ENCODE peak calls at places on chromosomes 3 and 15, in four cellular contexts. One of them, this sample, is unnamed.

GRCh38 chr3:72727207-72727606 is 121.0 kb downstream of the SHQ1 start:
- DNase-seq in IMR-90: no peak
- DNase-seq in H1: no peak
- DNase-seq in H9: no peak
- DNase-seq in this sample: no peak

GRCh38 chr3:20054549-20054987 is 14.3 kb downstream of the KAT2B start:
- DNase-seq in IMR-90: peak
- DNase-seq in H9: no peak
- DNase-seq in H1: no peak
- DNase-seq in this sample: no peak

GRCh38 chr3:53346514-53346913 is 829 bp downstream of the DCP1A start:
- DNase-seq in H1: no peak
- DNase-seq in IMR-90: no peak
- DNase-seq in H9: no peak
- DNase-seq in this sample: peak

GRCh38 chr3:156739976-156740375 is 65.6 kb downstream of the TIPARP start:
- DNase-seq in IMR-90: no peak
- DNase-seq in H1: no peak
- DNase-seq in H9: no peak
- DNase-seq in this sample: peak

GRCh38 chr3:116083686-116084085 is 361.6 kb downstream of the LSAMP start:
- DNase-seq in H9: no peak
- DNase-seq in H1: no peak
- DNase-seq in IMR-90: peak
- DNase-seq in this sample: no peak

GRCh38 chr3:43879166-43879565 is 188.4 kb downstream of the ABHD5 start:
- DNase-seq in H1: no peak
- DNase-seq in IMR-90: no peak
- DNase-seq in H9: peak
- DNase-seq in this sample: peak

GRCh38 chr15:40310001-40310959 is 2.5 kb upstream of the PLCB2 start:
- DNase-seq in IMR-90: peak
- DNase-seq in H9: peak
- DNase-seq in H1: no peak
- DNase-seq in this sample: peak

GRCh38 chr3:101720851-101721649 is 3.4 kb upstream of the CEP97 start:
- DNase-seq in H9: no peak
- DNase-seq in IMR-90: peak
- DNase-seq in H1: no peak
- DNase-seq in this sample: no peak

GRCh38 chr3:21673393-21673792 is 77.6 kb downstream of the ZNF385D start:
- DNase-seq in H1: no peak
- DNase-seq in H9: no peak
- DNase-seq in IMR-90: no peak
- DNase-seq in this sample: no peak

GRCh38 chr15:45550436-45550835 is 27.9 kb upstream of the SLC30A4 start:
- DNase-seq in H9: no peak
- DNase-seq in IMR-90: peak
- DNase-seq in H1: no peak
- DNase-seq in this sample: no peak
- H4K5ac ChIP-seq in H9: no peak
- H4K5ac ChIP-seq in IMR-90: no peak
- H4K5ac ChIP-seq in H1: no peak
- H4K5ac ChIP-seq in this sample: no peak

GRCh38 chr3:89367166-89367565 is 259.7 kb downstream of the EPHA3 start:
- DNase-seq in H1: no peak
- DNase-seq in H9: no peak
- DNase-seq in IMR-90: no peak
- DNase-seq in this sample: no peak
- H4K5ac ChIP-seq in H1: no peak
- H4K5ac ChIP-seq in H9: no peak
- H4K5ac ChIP-seq in IMR-90: no peak
- H4K5ac ChIP-seq in this sample: no peak

DNA sequence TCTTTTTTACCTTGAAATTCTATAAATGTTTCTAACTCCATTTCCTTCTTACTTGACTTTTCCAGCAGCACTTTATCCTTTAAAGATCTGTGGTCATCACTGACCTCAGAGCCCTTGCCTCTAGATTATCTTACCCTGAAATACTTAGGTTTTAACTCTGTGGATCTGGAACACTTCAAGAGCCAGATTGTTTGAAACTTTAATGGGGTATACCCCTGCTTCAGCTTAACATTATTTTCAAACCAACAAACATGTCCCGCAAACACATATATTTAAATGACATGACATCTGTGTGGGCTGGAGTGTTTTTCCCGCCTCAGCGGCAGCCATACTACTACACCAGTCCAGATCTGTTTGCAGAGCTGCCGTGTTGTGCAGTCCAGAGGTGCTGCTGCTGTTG is 252.0 kb upstream of the TPM1 start:
- DNase-seq in IMR-90: no peak
- DNase-seq in H1: no peak
- DNase-seq in H9: no peak
- DNase-seq in this sample: no peak
- H4K5ac ChIP-seq in IMR-90: no peak
- H4K5ac ChIP-seq in H1: no peak
- H4K5ac ChIP-seq in H9: no peak
- H4K5ac ChIP-seq in this sample: no peak

GRCh38 chr15:63073497-63074172 is 31.1 kb downstream of the TPM1 start:
- DNase-seq in H9: no peak
- DNase-seq in IMR-90: no peak
- DNase-seq in H1: no peak
- DNase-seq in this sample: no peak
- H4K5ac ChIP-seq in H9: no peak
- H4K5ac ChIP-seq in IMR-90: no peak
- H4K5ac ChIP-seq in H1: no peak
- H4K5ac ChIP-seq in this sample: no peak

GRCh38 chr15:80325206-80325605 is 73.2 kb upstream of the CTXND1 start:
- DNase-seq in IMR-90: no peak
- DNase-seq in H1: no peak
- DNase-seq in H9: no peak
- DNase-seq in this sample: no peak

GRCh38 chr15:80328496-80328895 is 75.7 kb upstream of the ARNT2 start:
- DNase-seq in H1: no peak
- DNase-seq in H9: no peak
- DNase-seq in IMR-90: no peak
- DNase-seq in this sample: no peak

GRCh38 chr15:80317389-80318169 is 65.6 kb upstream of the CTXND1 start:
- DNase-seq in IMR-90: peak
- DNase-seq in H9: no peak
- DNase-seq in H1: no peak
- DNase-seq in this sample: peak

GRCh38 chr15:80323285-80323684 is 71.3 kb upstream of the CTXND1 start:
- DNase-seq in IMR-90: no peak
- DNase-seq in H1: no peak
- DNase-seq in H9: no peak
- DNase-seq in this sample: no peak
- H4K5ac ChIP-seq in IMR-90: no peak
- H4K5ac ChIP-seq in H1: no peak
- H4K5ac ChIP-seq in H9: no peak
- H4K5ac ChIP-seq in this sample: no peak

GRCh38 chr15:90463381-90463780 is 66.3 kb upstream of the CRTC3 start:
- DNase-seq in IMR-90: peak
- DNase-seq in H9: no peak
- DNase-seq in H1: no peak
- DNase-seq in this sample: no peak

GRCh38 chr15:90469723-90470122 is 60.0 kb upstream of the CRTC3 start:
- DNase-seq in H1: no peak
- DNase-seq in H9: no peak
- DNase-seq in IMR-90: no peak
- DNase-seq in this sample: no peak

GRCh38 chr15:90470453-90470852 is 59.3 kb upstream of the CRTC3 start:
- DNase-seq in IMR-90: no peak
- DNase-seq in H1: no peak
- DNase-seq in H9: no peak
- DNase-seq in this sample: no peak

GRCh38 chr15:90465140-90465929 is 64.4 kb upstream of the CRTC3 start:
- DNase-seq in H1: no peak
- DNase-seq in H9: no peak
- DNase-seq in IMR-90: peak
- DNase-seq in this sample: no peak

DNA sequence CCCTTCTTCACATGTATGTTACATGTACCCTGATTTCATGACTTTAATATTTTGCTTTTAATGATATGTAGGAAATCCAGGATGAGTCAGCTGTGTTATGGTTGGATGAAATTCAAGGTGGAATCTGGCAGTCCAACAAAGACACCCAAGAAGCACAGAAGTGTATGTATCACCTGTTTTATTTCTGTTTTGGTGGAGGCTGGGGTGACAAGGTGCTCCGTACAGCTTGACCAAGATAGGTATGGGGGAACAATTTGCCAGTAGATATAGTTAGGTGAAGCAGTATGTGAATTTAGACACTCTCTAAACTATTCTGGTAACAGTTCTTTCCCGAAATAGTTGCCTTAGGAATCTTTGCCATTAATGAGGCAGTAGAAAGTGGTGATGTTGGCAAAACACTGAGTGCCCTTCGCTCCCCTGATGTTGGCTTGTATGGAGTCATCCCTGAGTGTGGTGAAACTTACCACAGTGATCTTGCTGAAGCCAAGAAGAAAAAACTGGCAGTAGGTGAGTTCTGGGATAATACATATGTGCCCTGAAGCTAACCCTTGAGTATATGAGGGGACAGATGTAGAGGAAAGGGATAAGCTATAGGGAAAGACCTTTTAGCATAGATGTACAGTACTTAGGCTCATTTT is 63.7 kb upstream of the CRTC3 start:
- DNase-seq in H1: no peak
- DNase-seq in IMR-90: peak
- DNase-seq in H9: no peak
- DNase-seq in this sample: no peak
- H4K5ac ChIP-seq in H1: no peak
- H4K5ac ChIP-seq in IMR-90: no peak
- H4K5ac ChIP-seq in H9: no peak
- H4K5ac ChIP-seq in this sample: no peak

GRCh38 chr3:194659778-194660177 is 12.2 kb downstream of the LSG1 start:
- DNase-seq in H9: no peak
- DNase-seq in H1: no peak
- DNase-seq in IMR-90: no peak
- DNase-seq in this sample: no peak
- H4K5ac ChIP-seq in H9: no peak
- H4K5ac ChIP-seq in H1: no peak
- H4K5ac ChIP-seq in IMR-90: no peak
- H4K5ac ChIP-seq in this sample: no peak

GRCh38 chr3:45681846-45682245 is 7.3 kb upstream of the SACM1L start:
- DNase-seq in H1: no peak
- DNase-seq in H9: no peak
- DNase-seq in IMR-90: no peak
- DNase-seq in this sample: no peak
- H4K5ac ChIP-seq in H1: no peak
- H4K5ac ChIP-seq in H9: no peak
- H4K5ac ChIP-seq in IMR-90: no peak
- H4K5ac ChIP-seq in this sample: no peak

DNA sequence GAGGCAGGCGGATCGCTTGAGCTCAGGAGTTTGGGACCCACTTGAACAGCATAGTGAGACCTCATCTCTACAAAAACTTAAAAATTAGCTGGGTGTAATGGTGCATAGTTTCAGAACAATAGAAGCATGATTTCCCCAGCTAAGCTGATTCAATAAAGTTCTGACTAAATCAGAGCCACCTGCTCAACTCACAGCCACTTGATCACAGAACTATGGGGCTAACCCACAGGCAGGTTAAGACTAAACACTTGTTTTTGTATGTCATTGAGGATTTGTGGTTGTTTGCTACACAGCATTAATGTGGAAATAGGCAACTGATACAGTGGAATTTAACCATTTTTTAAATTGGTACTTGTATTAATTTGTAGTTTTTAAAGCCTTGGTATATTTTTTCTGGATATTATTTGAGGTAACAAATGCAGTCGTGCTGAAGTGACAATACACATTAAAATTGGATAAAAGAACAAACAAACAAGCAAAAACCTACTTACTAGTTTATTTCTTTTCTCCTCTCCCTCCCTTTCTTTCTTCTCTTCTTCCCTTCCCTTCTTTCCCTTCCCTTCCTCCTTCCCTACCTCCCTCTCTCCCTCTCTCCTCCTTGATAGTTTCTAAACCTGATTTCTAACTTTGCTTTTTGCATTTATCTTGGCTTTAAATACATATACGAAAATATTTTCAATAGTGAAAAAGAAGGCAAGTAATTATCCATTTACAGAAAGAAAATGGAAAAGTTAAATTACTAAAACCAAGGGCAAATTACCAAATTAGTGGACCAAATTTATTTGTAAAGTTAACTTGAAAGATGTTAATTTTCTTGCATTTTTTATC is 32.1 kb downstream of the OXSM start:
- DNase-seq in H9: no peak
- DNase-seq in H1: no peak
- DNase-seq in IMR-90: no peak
- DNase-seq in this sample: no peak
- H4K5ac ChIP-seq in H9: no peak
- H4K5ac ChIP-seq in H1: no peak
- H4K5ac ChIP-seq in IMR-90: no peak
- H4K5ac ChIP-seq in this sample: no peak

This sample was measured in mesendoderm.